ENCODE peak calls at places on chromosomes 3 and 15, in six cellular contexts. Q is GM23248, O is IMR-90, B is OCI-LY7, U is MM.1S, T is A549. D is an unnamed sample.

GRCh38 chr3:116085456-116085855 is 359.8 kb downstream of the LSAMP start:
- DNase-seq in Q (no peak), O (no peak), B (no peak), U (no peak), T (no peak), D (no peak)

GRCh38 chr3:18593231-18593630 is 168.1 kb upstream of the SATB1 start:
- DNase-seq in Q (no peak), O (no peak), B (no peak), U (no peak), T (no peak), D (no peak)

GRCh38 chr15:90645873-90646605 is 71.1 kb upstream of the BLM start:
- DNase-seq in Q (peak), O (no peak), B (no peak), U (no peak), T (peak), D (no peak)

GRCh38 chr3:55481067-55481917 is 5.8 kb downstream of the WNT5A start:
- DNase-seq in Q (peak), O (peak), B (no peak), U (no peak), T (no peak), D (no peak)

GRCh38 chr3:97863775-97864174 is 42.0 kb downstream of the CRYBG3 start:
- DNase-seq in Q (no peak), O (no peak), B (no peak), U (no peak), T (no peak), D (no peak)

GRCh38 chr3:112351823-112352222 is 18.9 kb downstream of the CD200 start:
- DNase-seq in Q (no peak), O (no peak), B (no peak), U (no peak), T (no peak), D (no peak)

GRCh38 chr15:91864669-91865068 is 11.2 kb downstream of the SLCO3A1 start:
- DNase-seq in Q (no peak), O (no peak), B (peak), U (no peak), T (no peak), D (no peak)

GRCh38 chr15:60652245-60652644 is 173.3 kb upstream of the ICE2 start:
- DNase-seq in Q (no peak), O (no peak), B (peak), U (no peak), T (no peak), D (no peak)

GRCh38 chr3:11415099-11415498 is 142.9 kb downstream of the ATG7 start:
- DNase-seq in Q (no peak), O (no peak), B (no peak), U (no peak), T (no peak), D (no peak)
- H3K4me2 ChIP-seq in Q (no peak), O (no peak), B (no peak), U (no peak), T (no peak), D (no peak)

GRCh38 chr15:101648356-101648755 is 3.8 kb downstream of the TM2D3 start:
- DNase-seq in Q (no peak), O (no peak), B (no peak), U (no peak), T (no peak), D (no peak)

GRCh38 chr15:101652783-101653430 is 726 bp upstream of the TM2D3 start:
- DNase-seq in Q (peak), O (no peak), B (no peak), U (no peak), T (no peak), D (no peak)

GRCh38 chr15:101652098-101652782 is at the start of gene TM2D3:
- DNase-seq in Q (peak), O (peak), B (peak), U (peak), T (peak), D (peak)

GRCh38 chr15:101651753-101652097 is 456 bp downstream of the TM2D3 start:
- DNase-seq in Q (no peak), O (no peak), B (no peak), U (peak), T (no peak), D (no peak)

GRCh38 chr15:101650145-101650544 is 2.0 kb downstream of the TM2D3 start:
- DNase-seq in Q (no peak), O (no peak), B (no peak), U (no peak), T (no peak), D (no peak)
- H3K4me2 ChIP-seq in Q (peak), O (no peak), B (peak), U (peak), T (peak), D (peak)

DNA sequence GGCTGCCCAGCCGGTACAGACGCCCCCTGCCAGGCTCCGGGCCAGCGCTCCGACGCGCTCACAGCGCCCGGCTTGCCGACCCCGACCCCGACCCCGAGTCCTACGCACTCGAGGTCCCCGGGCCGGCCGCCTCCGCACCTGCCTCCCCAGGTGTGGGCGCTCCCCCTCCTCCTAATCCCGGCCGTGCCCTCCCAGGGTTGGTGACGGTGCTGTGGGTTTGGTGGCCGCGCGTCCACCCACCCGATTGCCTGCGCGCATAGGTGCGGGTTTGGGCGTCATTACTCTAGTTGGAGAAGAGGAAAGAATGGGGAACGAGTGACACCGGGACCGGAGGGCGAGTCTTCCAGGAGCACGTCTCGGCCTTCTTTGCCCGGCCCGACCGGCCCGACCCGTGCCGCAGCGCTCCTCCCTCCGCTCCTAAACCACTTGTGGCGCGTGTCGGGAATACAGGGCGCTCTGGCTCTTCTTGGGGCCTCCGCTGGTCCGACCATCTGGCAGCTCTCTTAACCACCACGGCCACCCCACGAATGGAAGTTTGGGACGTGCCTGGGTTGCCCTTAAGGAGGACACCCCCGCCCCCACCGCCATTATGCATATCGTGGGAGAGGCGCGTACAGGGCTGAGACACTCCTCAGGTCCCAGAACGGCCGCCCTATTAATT is 814 bp upstream of the THRB start:
- DNase-seq in Q (peak), O (no peak), B (no peak), U (no peak), T (peak), D (peak)
- H3K4me2 ChIP-seq in Q (peak), O (no peak), B (no peak), U (peak), T (peak), D (peak)

GRCh38 chr15:51224428-51224827 is 114.0 kb downstream of the CYP19A1 start:
- DNase-seq in Q (peak), O (peak), B (no peak), U (no peak), T (no peak), D (no peak)

GRCh38 chr15:51227967-51228783 is 110.2 kb downstream of the CYP19A1 start:
- DNase-seq in Q (peak), O (peak), B (no peak), U (peak), T (peak), D (peak)

GRCh38 chr15:51226813-51227212 is 111.6 kb downstream of the CYP19A1 start:
- DNase-seq in Q (no peak), O (no peak), B (no peak), U (no peak), T (no peak), D (no peak)

GRCh38 chr15:51218249-51218648 is 120.1 kb downstream of the CYP19A1 start:
- DNase-seq in Q (no peak), O (no peak), B (no peak), U (no peak), T (no peak), D (no peak)

DNA sequence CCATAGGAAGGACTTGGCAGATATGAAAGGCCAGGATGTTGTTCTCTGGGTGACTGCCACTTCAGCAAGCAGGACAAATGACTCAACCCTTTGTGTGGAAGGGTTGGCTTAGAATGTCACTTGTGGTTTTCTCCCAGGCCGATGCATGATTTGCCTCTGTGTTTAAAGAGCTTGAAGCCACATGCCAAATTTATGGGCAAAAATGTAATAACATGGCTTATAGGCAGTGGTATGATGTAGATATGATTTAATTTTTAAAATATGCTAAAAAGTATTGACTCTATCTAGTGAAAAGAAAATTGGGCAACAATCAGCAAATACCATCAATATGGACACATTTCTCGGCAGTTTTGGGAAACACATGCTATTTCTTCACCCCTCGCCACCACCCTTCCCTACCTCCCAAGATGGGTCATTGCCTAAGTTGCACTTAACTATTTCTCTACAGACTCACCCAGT is 114.6 kb downstream of the CYP19A1 start:
- DNase-seq in Q (peak), O (peak), B (no peak), U (no peak), T (peak), D (peak)
- H3K4me2 ChIP-seq in Q (peak), O (no peak), B (no peak), U (no peak), T (no peak), D (peak)

DNA sequence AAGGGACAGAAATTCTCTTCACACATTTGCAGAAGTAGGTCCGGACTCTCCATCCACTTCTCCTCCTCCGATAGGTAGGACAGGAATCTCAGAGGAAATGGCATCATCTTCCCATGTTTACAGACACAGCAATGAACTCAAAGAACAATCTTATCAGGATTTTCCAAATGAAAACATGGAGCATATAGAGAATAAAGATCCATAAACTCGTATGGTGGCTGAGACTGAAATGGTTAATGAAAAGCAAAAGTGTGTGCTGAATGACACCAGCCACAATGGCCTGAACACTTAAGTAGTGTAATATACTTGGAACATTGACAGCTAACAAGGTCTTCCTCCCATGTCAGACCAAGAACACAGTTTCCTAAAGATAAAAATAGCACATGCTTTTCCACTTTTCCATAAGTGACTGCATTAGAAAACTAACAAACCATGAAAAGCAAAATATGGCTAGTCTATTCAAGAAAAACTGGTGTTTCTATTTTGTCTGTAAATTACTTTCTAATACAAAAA is 5.8 kb downstream of the CCRL2 start:
- DNase-seq in Q (no peak), O (peak), B (no peak), U (no peak), T (no peak), D (no peak)
- H3K4me2 ChIP-seq in Q (no peak), O (no peak), B (no peak), U (no peak), T (no peak), D (no peak)

DNA sequence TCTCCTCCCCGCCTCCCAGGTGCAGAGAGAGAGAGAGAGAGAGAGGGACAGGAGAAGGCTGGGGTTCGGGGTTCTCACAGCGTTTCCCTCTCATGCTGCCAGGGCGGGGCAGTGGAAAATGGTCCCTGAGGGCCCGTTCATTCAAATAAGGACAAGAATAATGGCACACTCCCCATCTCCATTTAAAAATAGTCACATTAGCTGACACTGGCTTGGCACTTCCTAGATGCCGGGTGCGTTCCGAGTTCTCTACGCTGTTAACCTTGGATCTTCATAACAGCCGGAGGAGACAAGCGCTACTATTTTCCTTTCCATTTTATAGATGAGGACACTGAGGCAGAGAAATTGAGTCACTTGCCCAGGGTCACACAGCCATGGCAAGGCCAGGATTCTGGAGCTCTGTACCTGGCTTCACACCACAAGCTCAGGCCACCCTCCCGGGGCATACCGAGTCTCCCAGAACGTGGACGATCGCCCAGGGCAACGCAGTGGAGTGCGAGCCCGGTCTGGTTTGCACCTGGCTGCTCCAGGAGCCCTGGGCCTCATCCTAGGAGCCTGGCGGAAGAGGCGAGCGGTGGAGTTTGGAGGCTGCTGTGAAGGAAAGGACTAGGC is 608 bp upstream of the SLC6A6 start:
- DNase-seq in Q (no peak), O (no peak), B (no peak), U (no peak), T (no peak), D (no peak)
- H3K4me2 ChIP-seq in Q (no peak), O (peak), B (peak), U (peak), T (peak), D (peak)

GRCh38 chr3:142337994-142338393 is 109.8 kb downstream of the XRN1 start:
- DNase-seq in Q (no peak), O (no peak), B (no peak), U (no peak), T (no peak), D (no peak)
- H3K4me2 ChIP-seq in Q (no peak), O (no peak), B (no peak), U (no peak), T (no peak), D (no peak)

D was measured in HCT116.